ENCODE peak calls at places on chromosomes 5 and 9, in six cellular contexts. One of them, this sample, is unnamed.
A peak's percentile ranks its signal among the peaks of the same experiment; 100 is the strongest.

GRCh38 chr9:94825620-94825958 is 99.1 kb downstream of the AOPEP start:
- DNase-seq in cardiac fibroblast: no peak
- DNase-seq in mesothelial cell of epicardium: no peak
- DNase-seq in bronchial epithelial cell: no peak
- DNase-seq in NB4: no peak
- DNase-seq in fibroblast of mammary gland: no peak
- DNase-seq in this sample: no peak

GRCh38 chr9:4226331-4227250 is 73.3 kb downstream of the GLIS3 start:
- DNase-seq in bronchial epithelial cell: no peak
- DNase-seq in cardiac fibroblast: no peak
- DNase-seq in fibroblast of mammary gland: no peak
- DNase-seq in mesothelial cell of epicardium: no peak
- DNase-seq in NB4: peak; percentile 64
- DNase-seq in this sample: no peak

GRCh38 chr9:7760014-7760415 is 39.6 kb downstream of the DMAC1 start:
- DNase-seq in NB4: peak; percentile 56
- DNase-seq in fibroblast of mammary gland: peak; percentile 84
- DNase-seq in cardiac fibroblast: peak; percentile 57
- DNase-seq in mesothelial cell of epicardium: no peak
- DNase-seq in bronchial epithelial cell: no peak
- DNase-seq in this sample: no peak

GRCh38 chr5:122126177-122126701 is 3.1 kb upstream of the ZNF474 start:
- DNase-seq in NB4: no peak
- DNase-seq in cardiac fibroblast: no peak
- DNase-seq in bronchial epithelial cell: peak; percentile 29
- DNase-seq in mesothelial cell of epicardium: no peak
- DNase-seq in fibroblast of mammary gland: peak; percentile 69
- DNase-seq in this sample: no peak

GRCh38 chr9:127495884-127496555 is 44.7 kb downstream of the LRSAM1 start:
- DNase-seq in NB4: no peak
- DNase-seq in bronchial epithelial cell: no peak
- DNase-seq in mesothelial cell of epicardium: no peak
- DNase-seq in cardiac fibroblast: no peak
- DNase-seq in fibroblast of mammary gland: no peak
- DNase-seq in this sample: no peak

GRCh38 chr5:93610581-93611167 is 27.7 kb downstream of the NR2F1 start:
- DNase-seq in fibroblast of mammary gland: no peak
- DNase-seq in NB4: no peak
- DNase-seq in mesothelial cell of epicardium: no peak
- DNase-seq in bronchial epithelial cell: no peak
- DNase-seq in cardiac fibroblast: no peak
- DNase-seq in this sample: no peak

GRCh38 chr9:105854056-105854782 is 159.9 kb downstream of the TMEM38B start:
- DNase-seq in fibroblast of mammary gland: no peak
- DNase-seq in mesothelial cell of epicardium: no peak
- DNase-seq in NB4: no peak
- DNase-seq in cardiac fibroblast: no peak
- DNase-seq in bronchial epithelial cell: no peak
- DNase-seq in this sample: no peak

GRCh38 chr5:150534811-150535210 is 26.9 kb downstream of the NDST1 start:
- DNase-seq in NB4: no peak
- DNase-seq in mesothelial cell of epicardium: no peak
- DNase-seq in fibroblast of mammary gland: no peak
- DNase-seq in cardiac fibroblast: no peak
- DNase-seq in bronchial epithelial cell: no peak
- DNase-seq in this sample: no peak

GRCh38 chr5:179325296-179326031 is 19.8 kb downstream of the ADAMTS2 start:
- DNase-seq in NB4: no peak
- DNase-seq in fibroblast of mammary gland: no peak
- DNase-seq in bronchial epithelial cell: no peak
- DNase-seq in cardiac fibroblast: no peak
- DNase-seq in mesothelial cell of epicardium: no peak
- DNase-seq in this sample: no peak

GRCh38 chr5:146751781-146752401 is 126.7 kb downstream of the PPP2R2B start:
- DNase-seq in NB4: no peak
- DNase-seq in cardiac fibroblast: no peak
- DNase-seq in mesothelial cell of epicardium: no peak
- DNase-seq in bronchial epithelial cell: no peak
- DNase-seq in fibroblast of mammary gland: no peak
- DNase-seq in this sample: no peak

GRCh38 chr9:132973713-132974112 is 4.8 kb upstream of the GFI1B start:
- DNase-seq in cardiac fibroblast: peak; percentile 31
- DNase-seq in NB4: peak; percentile 78
- DNase-seq in fibroblast of mammary gland: peak; percentile 36
- DNase-seq in mesothelial cell of epicardium: no peak
- DNase-seq in bronchial epithelial cell: no peak
- DNase-seq in this sample: no peak

GRCh38 chr5:39891376-39891775 is 466.6 kb upstream of the DAB2 start:
- DNase-seq in bronchial epithelial cell: peak; percentile 5
- DNase-seq in cardiac fibroblast: peak; percentile 94
- DNase-seq in mesothelial cell of epicardium: no peak
- DNase-seq in NB4: no peak
- DNase-seq in fibroblast of mammary gland: peak; percentile 79
- DNase-seq in this sample: no peak

GRCh38 chr5:113311301-113311700 is 123.5 kb downstream of the TSSK1B start:
- DNase-seq in fibroblast of mammary gland: peak; percentile 8
- DNase-seq in cardiac fibroblast: no peak
- DNase-seq in bronchial epithelial cell: peak; percentile 78
- DNase-seq in NB4: no peak
- DNase-seq in mesothelial cell of epicardium: no peak
- DNase-seq in this sample: no peak

GRCh38 chr9:98995971-98996504 is 52.3 kb downstream of the COL15A1 start:
- DNase-seq in fibroblast of mammary gland: no peak
- DNase-seq in NB4: no peak
- DNase-seq in mesothelial cell of epicardium: no peak
- DNase-seq in cardiac fibroblast: no peak
- DNase-seq in bronchial epithelial cell: no peak
- DNase-seq in this sample: no peak

GRCh38 chr9:91820949-91821880 is 128.8 kb downstream of the ROR2 start:
- DNase-seq in mesothelial cell of epicardium: no peak
- DNase-seq in cardiac fibroblast: no peak
- DNase-seq in NB4: peak; percentile 55
- DNase-seq in fibroblast of mammary gland: peak; percentile 84
- DNase-seq in bronchial epithelial cell: peak; percentile 39
- DNase-seq in this sample: no peak

GRCh38 chr5:78504726-78505431 is 143.7 kb downstream of the LHFPL2 start:
- DNase-seq in NB4: no peak
- DNase-seq in mesothelial cell of epicardium: peak; percentile 37
- DNase-seq in bronchial epithelial cell: peak; percentile 97
- DNase-seq in fibroblast of mammary gland: peak; percentile 100
- DNase-seq in cardiac fibroblast: peak; percentile 100
- DNase-seq in this sample: no peak

GRCh38 chr9:107102011-107102410 is 181.1 kb upstream of the RAD23B start:
- DNase-seq in cardiac fibroblast: no peak
- DNase-seq in NB4: no peak
- DNase-seq in bronchial epithelial cell: no peak
- DNase-seq in fibroblast of mammary gland: no peak
- DNase-seq in mesothelial cell of epicardium: no peak
- DNase-seq in this sample: no peak

GRCh38 chr5:34053571-34054271 is 10.7 kb upstream of the C1QTNF3 start:
- DNase-seq in NB4: no peak
- DNase-seq in cardiac fibroblast: no peak
- DNase-seq in bronchial epithelial cell: no peak
- DNase-seq in fibroblast of mammary gland: no peak
- DNase-seq in mesothelial cell of epicardium: no peak
- DNase-seq in this sample: no peak

GRCh38 chr9:4592325-4592724 is 69.8 kb upstream of the PLPP6 start:
- DNase-seq in NB4: peak; percentile 53
- DNase-seq in mesothelial cell of epicardium: no peak
- DNase-seq in bronchial epithelial cell: no peak
- DNase-seq in fibroblast of mammary gland: no peak
- DNase-seq in cardiac fibroblast: no peak
- DNase-seq in this sample: no peak

GRCh38 chr5:81151546-81151945 is 81.6 kb upstream of the CKMT2 start:
- DNase-seq in cardiac fibroblast: peak; percentile 61
- DNase-seq in fibroblast of mammary gland: peak; percentile 50
- DNase-seq in NB4: no peak
- DNase-seq in mesothelial cell of epicardium: no peak
- DNase-seq in bronchial epithelial cell: peak; percentile 43
- DNase-seq in this sample: no peak

GRCh38 chr5:465591-466403 is 22.8 kb downstream of the EXOC3 start:
- DNase-seq in mesothelial cell of epicardium: no peak
- DNase-seq in bronchial epithelial cell: no peak
- DNase-seq in fibroblast of mammary gland: no peak
- DNase-seq in NB4: no peak
- DNase-seq in cardiac fibroblast: no peak
- DNase-seq in this sample: no peak

GRCh38 chr9:34311499-34312225 is 17.4 kb downstream of the KIF24 start:
- DNase-seq in mesothelial cell of epicardium: no peak
- DNase-seq in bronchial epithelial cell: no peak
- DNase-seq in cardiac fibroblast: no peak
- DNase-seq in fibroblast of mammary gland: no peak
- DNase-seq in NB4: no peak
- DNase-seq in this sample: no peak

GRCh38 chr5:173868096-173868879 is 19.9 kb upstream of the CPEB4 start:
- DNase-seq in mesothelial cell of epicardium: no peak
- DNase-seq in bronchial epithelial cell: peak; percentile 26
- DNase-seq in fibroblast of mammary gland: peak; percentile 29
- DNase-seq in NB4: peak; percentile 92
- DNase-seq in cardiac fibroblast: peak; percentile 41
- DNase-seq in this sample: no peak

GRCh38 chr5:136001531-136001930 is 27.3 kb upstream of the TGFBI start:
- DNase-seq in mesothelial cell of epicardium: no peak
- DNase-seq in bronchial epithelial cell: no peak
- DNase-seq in NB4: peak; percentile 85
- DNase-seq in cardiac fibroblast: no peak
- DNase-seq in fibroblast of mammary gland: peak; percentile 93
- DNase-seq in this sample: no peak

GRCh38 chr9:129009584-129010141 is 18.5 kb downstream of the SH3GLB2 start:
- DNase-seq in mesothelial cell of epicardium: no peak
- DNase-seq in NB4: no peak
- DNase-seq in fibroblast of mammary gland: no peak
- DNase-seq in cardiac fibroblast: no peak
- DNase-seq in bronchial epithelial cell: no peak
- DNase-seq in this sample: no peak

GRCh38 chr5:180209137-180209581 is at the start of gene RASGEF1C:
- DNase-seq in bronchial epithelial cell: peak; percentile 15
- DNase-seq in fibroblast of mammary gland: peak; percentile 40
- DNase-seq in cardiac fibroblast: peak; percentile 57
- DNase-seq in NB4: peak; percentile 72
- DNase-seq in mesothelial cell of epicardium: peak; percentile 67
- DNase-seq in this sample: peak; percentile 87

GRCh38 chr9:135128035-135128670 is 40.7 kb downstream of the OLFM1 start:
- DNase-seq in NB4: no peak
- DNase-seq in bronchial epithelial cell: no peak
- DNase-seq in cardiac fibroblast: no peak
- DNase-seq in fibroblast of mammary gland: no peak
- DNase-seq in mesothelial cell of epicardium: no peak
- DNase-seq in this sample: no peak

DNA sequence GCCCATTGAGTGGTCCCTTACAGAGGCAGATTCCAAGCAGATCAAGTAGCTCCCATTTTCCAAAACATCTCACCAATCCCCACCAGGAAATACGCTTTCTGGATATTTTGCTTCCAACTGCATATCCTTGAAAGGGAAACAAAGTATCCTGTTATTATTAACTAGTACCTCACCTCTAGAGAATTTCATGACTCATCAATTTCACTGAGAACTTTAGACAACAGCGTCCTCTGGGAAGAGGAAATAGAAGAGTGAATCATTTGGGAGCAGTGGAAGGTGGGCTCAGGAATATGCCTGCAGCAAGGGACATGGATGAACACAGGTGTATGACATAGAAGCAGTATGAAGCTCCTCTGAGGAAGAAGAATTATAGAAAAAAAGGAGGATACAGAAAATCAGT is 186.7 kb downstream of the MARCHF11 start:
- DNase-seq in mesothelial cell of epicardium: no peak
- DNase-seq in cardiac fibroblast: peak; percentile 82
- DNase-seq in bronchial epithelial cell: peak; percentile 95
- DNase-seq in fibroblast of mammary gland: peak; percentile 74
- DNase-seq in NB4: no peak
- DNase-seq in this sample: no peak
- TF ChIP-seq CTCF in mesothelial cell of epicardium: no peak
- TF ChIP-seq CTCF in cardiac fibroblast: no peak
- TF ChIP-seq CTCF in bronchial epithelial cell: peak; percentile 14
- TF ChIP-seq CTCF in fibroblast of mammary gland: peak; percentile 28
- TF ChIP-seq CTCF in NB4: no peak
- TF ChIP-seq CTCF in this sample: no peak

GRCh38 chr5:169599451-169599850 is 15.9 kb downstream of the SPDL1 start:
- DNase-seq in mesothelial cell of epicardium: no peak
- DNase-seq in NB4: no peak
- DNase-seq in bronchial epithelial cell: no peak
- DNase-seq in fibroblast of mammary gland: no peak
- DNase-seq in cardiac fibroblast: no peak
- DNase-seq in this sample: no peak
- TF ChIP-seq CTCF in mesothelial cell of epicardium: no peak
- TF ChIP-seq CTCF in NB4: no peak
- TF ChIP-seq CTCF in bronchial epithelial cell: no peak
- TF ChIP-seq CTCF in fibroblast of mammary gland: no peak
- TF ChIP-seq CTCF in cardiac fibroblast: no peak
- TF ChIP-seq CTCF in this sample: no peak

DNA sequence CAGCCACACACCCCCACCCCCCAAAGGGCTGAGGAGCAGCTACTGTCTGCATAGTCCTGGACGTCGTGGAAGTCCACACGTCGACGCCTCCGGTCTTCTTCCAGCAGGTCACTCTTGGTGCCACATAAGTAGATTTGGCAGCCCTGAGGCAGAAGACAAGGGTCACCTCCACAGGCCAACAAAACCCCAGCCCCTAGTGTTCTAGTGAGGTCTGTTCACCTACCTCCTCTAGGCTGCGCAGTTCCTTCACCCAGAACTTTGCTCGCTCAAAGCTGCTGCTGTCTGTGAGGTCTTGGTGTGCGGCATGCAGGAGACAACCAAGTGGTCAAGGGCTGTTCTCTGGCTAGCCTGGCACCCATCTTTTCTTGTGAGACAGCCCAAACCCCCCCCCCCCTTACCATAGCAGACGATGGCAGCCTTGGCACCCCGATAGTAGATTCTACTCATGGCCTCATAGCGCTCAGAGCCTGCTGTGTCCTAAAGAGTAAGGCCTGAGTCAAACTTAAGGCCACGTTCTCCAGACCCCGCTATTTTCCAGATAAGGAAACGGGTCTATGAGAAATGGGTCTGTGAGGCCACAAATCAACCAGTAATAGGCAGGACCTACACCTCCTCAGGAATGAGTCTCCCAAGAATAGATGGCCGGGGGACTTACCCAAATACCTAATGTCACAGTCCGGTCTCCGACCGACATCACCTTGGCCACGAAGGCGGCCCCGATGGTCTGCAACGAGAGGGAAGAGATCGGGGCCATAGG is 987 bp downstream of the RAB24 start:
- DNase-seq in cardiac fibroblast: peak; percentile 17
- DNase-seq in NB4: peak; percentile 75
- DNase-seq in bronchial epithelial cell: no peak
- DNase-seq in mesothelial cell of epicardium: no peak
- DNase-seq in fibroblast of mammary gland: peak; percentile 36
- DNase-seq in this sample: no peak
- TF ChIP-seq CTCF in cardiac fibroblast: peak; percentile 8
- TF ChIP-seq CTCF in NB4: peak; percentile 40
- TF ChIP-seq CTCF in bronchial epithelial cell: peak; percentile 5
- TF ChIP-seq CTCF in mesothelial cell of epicardium: no peak
- TF ChIP-seq CTCF in fibroblast of mammary gland: no peak
- TF ChIP-seq CTCF in this sample: no peak

DNA sequence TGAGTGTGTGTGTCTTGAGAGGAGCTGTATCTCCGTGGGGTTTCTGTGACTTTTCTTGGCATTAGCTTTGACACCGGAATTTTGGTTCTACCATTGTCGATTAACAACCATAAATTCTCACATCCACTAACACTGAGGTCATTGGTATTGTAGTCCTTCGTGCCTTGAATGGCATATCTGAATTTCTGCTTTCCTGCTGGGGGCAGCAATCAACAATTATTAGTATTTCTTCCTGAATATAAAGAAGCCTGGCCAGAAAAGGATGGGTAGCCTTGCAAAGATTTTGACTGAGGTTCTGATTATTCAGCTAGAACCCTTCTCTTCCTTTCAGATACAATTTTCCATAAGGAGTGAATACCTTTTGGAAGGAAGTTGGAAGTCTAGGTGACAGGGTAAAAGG is 33.5 kb upstream of the SHOC1 start:
- DNase-seq in fibroblast of mammary gland: peak; percentile 55
- DNase-seq in mesothelial cell of epicardium: no peak
- DNase-seq in NB4: peak; percentile 18
- DNase-seq in bronchial epithelial cell: no peak
- DNase-seq in cardiac fibroblast: peak; percentile 64
- DNase-seq in this sample: no peak
- TF ChIP-seq CTCF in fibroblast of mammary gland: peak; percentile 26
- TF ChIP-seq CTCF in mesothelial cell of epicardium: no peak
- TF ChIP-seq CTCF in NB4: no peak
- TF ChIP-seq CTCF in bronchial epithelial cell: no peak
- TF ChIP-seq CTCF in cardiac fibroblast: peak; percentile 2
- TF ChIP-seq CTCF in this sample: no peak